ENCODE peak calls at places on chromosomes 12 and 14, in seven cellular contexts. J is sigmoid colon, G is body of pancreas, O is A549, L is IMR-90, A is heart left ventricle, B is tibial nerve. U is an unnamed sample.

GRCh38 chr12:3622732-3623690 is 129.9 kb downstream of the CRACR2A start:
- DNase-seq in J (no peak), G (no peak), O (no peak), L (no peak), A (no peak), B (no peak), U (no peak)

GRCh38 chr14:99524804-99525698 is 43.8 kb downstream of the CCNK start:
- DNase-seq in J (no peak), G (no peak), O (peak; percentile 62), L (peak; percentile 59), A (peak; percentile 25), B (no peak), U (no peak)

GRCh38 chr12:55817352-55818139 is at the start of the genes ORMDL2 and SARNP:
- DNase-seq in J (peak; percentile 99), G (peak; percentile 98), O (peak; percentile 100), L (peak; percentile 100), A (peak; percentile 98), B (peak; percentile 95), U (peak; percentile 99)

GRCh38 chr14:104109731-104110361 is 24.3 kb downstream of the ASPG start:
- DNase-seq in J (no peak), G (no peak), O (no peak), L (no peak), A (peak; percentile 19), B (no peak), U (no peak)

GRCh38 chr12:16258963-16259362 is 18.5 kb downstream of the SLC15A5 start:
- DNase-seq in J (no peak), G (no peak), O (no peak), L (no peak), A (no peak), B (no peak), U (no peak)

GRCh38 chr12:124637586-124637985 is 70.2 kb upstream of the NCOR2 start:
- DNase-seq in J (no peak), G (no peak), O (no peak), L (no peak), A (no peak), B (no peak), U (no peak)

GRCh38 chr14:105853089-105853906 is 326.9 kb downstream of the TMEM121 start:
- DNase-seq in J (no peak), G (peak; percentile 6), O (no peak), L (no peak), A (no peak), B (no peak), U (no peak)

GRCh38 chr14:93402951-93403350 is 27.8 kb upstream of the UNC79 start:
- DNase-seq in J (no peak), G (no peak), O (no peak), L (no peak), A (no peak), B (no peak), U (no peak)

GRCh38 chr14:90523544-90523943 is 126.7 kb downstream of the CALM1 start:
- DNase-seq in J (no peak), G (no peak), O (no peak), L (peak; percentile 45), A (peak; percentile 10), B (no peak), U (no peak)

GRCh38 chr12:2794736-2795289 is at the start of gene FKBP4:
- DNase-seq in J (peak; percentile 96), G (peak; percentile 90), O (peak; percentile 84), L (peak; percentile 73), A (peak; percentile 93), B (peak; percentile 87), U (peak; percentile 91)

GRCh38 chr12:118813778-118814359 is 167.5 kb upstream of the SRRM4 start:
- DNase-seq in J (no peak), G (no peak), O (no peak), L (no peak), A (no peak), B (no peak), U (peak; percentile 60)

GRCh38 chr14:37870947-37871346 is 275.5 kb downstream of the TTC6 start:
- DNase-seq in J (no peak), G (no peak), O (no peak), L (no peak), A (no peak), B (no peak), U (no peak)

GRCh38 chr14:34911209-34912150 is 36.3 kb upstream of the BAZ1A start:
- DNase-seq in J (no peak), G (no peak), O (no peak), L (peak; percentile 72), A (no peak), B (no peak), U (no peak)

GRCh38 chr12:124681779-124682391 is 114.5 kb upstream of the NCOR2 start:
- DNase-seq in J (peak; percentile 86), G (no peak), O (peak; percentile 84), L (peak; percentile 95), A (peak; percentile 84), B (peak; percentile 79), U (no peak)

GRCh38 chr12:41264281-41264680 is 76.2 kb downstream of the PDZRN4 start:
- DNase-seq in J (no peak), G (no peak), O (peak; percentile 6), L (no peak), A (no peak), B (no peak), U (peak; percentile 4)

GRCh38 chr14:32576088-32576795 is 247.1 kb downstream of the AKAP6 start:
- DNase-seq in J (peak; percentile 72), G (peak; percentile 45), O (peak; percentile 55), L (peak; percentile 59), A (no peak), B (no peak), U (peak; percentile 38)

GRCh38 chr14:73757381-73757780 is 43.2 kb upstream of the PNMA1 start:
- DNase-seq in J (no peak), G (no peak), O (no peak), L (no peak), A (no peak), B (no peak), U (no peak)

GRCh38 chr14:73759183-73759713 is 45.1 kb upstream of the PNMA1 start:
- DNase-seq in J (peak; percentile 91), G (peak; percentile 61), O (no peak), L (peak; percentile 50), A (peak; percentile 91), B (peak; percentile 61), U (peak; percentile 81)

GRCh38 chr14:73758392-73759182 is 44.4 kb upstream of the PNMA1 start:
- DNase-seq in J (peak; percentile 92), G (peak; percentile 80), O (peak; percentile 83), L (peak; percentile 65), A (peak; percentile 79), B (no peak), U (peak; percentile 79)

GRCh38 chr14:73759714-73760597 is 45.8 kb upstream of the PNMA1 start:
- DNase-seq in J (peak; percentile 98), G (peak; percentile 96), O (peak; percentile 98), L (peak; percentile 99), A (peak; percentile 97), B (peak; percentile 93), U (peak; percentile 98)

DNA sequence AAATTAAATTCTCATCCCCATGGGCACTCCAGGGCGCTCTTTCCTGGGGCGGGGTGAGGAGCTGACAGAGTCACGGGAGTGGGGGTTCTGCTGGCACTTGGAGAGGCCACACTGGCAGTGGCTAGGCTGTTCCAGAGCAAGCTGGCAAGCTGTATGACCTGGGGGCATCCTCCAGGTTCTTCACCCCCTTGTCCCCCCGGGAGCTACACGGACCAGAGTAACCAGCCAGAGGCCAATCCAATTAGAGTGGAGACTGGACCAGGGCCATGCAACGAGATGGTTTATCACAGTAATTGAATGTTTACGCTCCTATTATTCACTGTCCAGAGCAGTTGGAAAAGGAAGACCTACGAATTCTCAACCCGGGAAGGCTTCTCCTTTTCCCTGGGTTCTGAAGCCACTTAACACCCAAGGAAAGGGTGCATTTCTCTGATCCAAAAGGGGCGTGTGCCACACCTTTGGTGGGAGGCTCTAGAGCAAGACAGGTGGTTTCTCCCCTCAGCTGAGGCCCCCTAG is 43.8 kb upstream of the PNMA1 start:
- DNase-seq in J (peak; percentile 70), G (no peak), O (no peak), L (no peak), A (peak; percentile 36), B (no peak), U (no peak)
- TF ChIP-seq POLR2A in J (no peak), G (no peak), O (no peak), L (no peak), A (no peak), B (no peak), U (peak; percentile 14)

GRCh38 chr14:52061890-52062289 is 7.0 kb downstream of the NID2 start:
- DNase-seq in J (no peak), G (no peak), O (no peak), L (no peak), A (no peak), B (no peak), U (no peak)
- TF ChIP-seq POLR2A in J (no peak), G (no peak), O (no peak), L (no peak), A (no peak), B (no peak), U (no peak)

GRCh38 chr14:50218501-50218900 is 12.9 kb downstream of the SOS2 start:
- DNase-seq in J (no peak), G (no peak), O (no peak), L (no peak), A (no peak), B (no peak), U (no peak)
- TF ChIP-seq POLR2A in J (no peak), G (no peak), O (no peak), L (no peak), A (no peak), B (no peak), U (no peak)

GRCh38 chr14:24145700-24146621 is at the start of gene PSME2:
- DNase-seq in J (no peak), G (no peak), O (no peak), L (peak; percentile 80), A (no peak), B (no peak), U (no peak)
- TF ChIP-seq POLR2A in J (no peak), G (no peak), O (peak; percentile 71), L (peak; percentile 66), A (peak; percentile 49), B (peak; percentile 56), U (no peak)

DNA sequence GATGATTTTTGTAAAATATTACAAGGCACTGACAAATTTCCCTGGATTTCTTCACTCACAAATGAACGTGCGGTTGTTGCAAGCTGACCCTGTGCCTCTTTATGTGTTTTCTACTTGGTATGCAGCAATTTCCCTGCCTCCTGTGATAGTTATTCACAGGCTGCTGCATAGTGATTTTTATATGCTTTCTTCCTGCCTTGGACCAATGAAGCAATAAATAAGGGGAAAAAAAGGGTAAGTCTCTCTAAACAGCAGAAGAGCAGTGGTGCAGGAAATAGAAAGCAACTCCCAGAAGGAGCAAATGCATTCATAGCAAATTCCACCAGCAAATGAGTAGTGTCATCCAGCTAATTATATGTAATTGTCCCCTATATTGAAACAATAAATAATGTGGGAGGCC is 737.9 kb downstream of the GALC start:
- DNase-seq in J (no peak), G (no peak), O (no peak), L (no peak), A (no peak), B (no peak), U (no peak)
- TF ChIP-seq POLR2A in J (no peak), G (no peak), O (no peak), L (no peak), A (no peak), B (no peak), U (no peak)